ENCODE peak calls at places on chromosomes 12 and 14, in ten cellular contexts. One of them, this sample, is unnamed.
A peak's percentile ranks its signal among the peaks of the same experiment; 100 is the strongest.

GRCh38 chr12:67068204-67068731 is 200.9 kb upstream of the CAND1 start:
- DNase-seq in left ventricle myocardium inferior: no peak
- DNase-seq in fibroblast of lung: no peak
- DNase-seq in psoas muscle: no peak
- DNase-seq in heart left ventricle: no peak
- DNase-seq in colonic mucosa: peak; percentile 29
- DNase-seq in OCI-LY7: peak; percentile 5
- DNase-seq in prostate gland: no peak
- DNase-seq in tibial artery: no peak
- DNase-seq in ovary: peak; percentile 24
- DNase-seq in this sample: no peak

GRCh38 chr14:65092340-65092739 is 10.0 kb downstream of the MAX start:
- DNase-seq in left ventricle myocardium inferior: no peak
- DNase-seq in fibroblast of lung: no peak
- DNase-seq in psoas muscle: no peak
- DNase-seq in heart left ventricle: no peak
- DNase-seq in colonic mucosa: no peak
- DNase-seq in OCI-LY7: no peak
- DNase-seq in prostate gland: no peak
- DNase-seq in tibial artery: no peak
- DNase-seq in ovary: no peak
- DNase-seq in this sample: no peak

GRCh38 chr14:23640524-23641141 is 4.5 kb downstream of the DHRS2 start:
- DNase-seq in left ventricle myocardium inferior: peak; percentile 29
- DNase-seq in fibroblast of lung: peak; percentile 67
- DNase-seq in psoas muscle: peak; percentile 40
- DNase-seq in heart left ventricle: no peak
- DNase-seq in colonic mucosa: peak; percentile 47
- DNase-seq in OCI-LY7: no peak
- DNase-seq in prostate gland: peak; percentile 42
- DNase-seq in tibial artery: peak; percentile 28
- DNase-seq in ovary: peak; percentile 89
- DNase-seq in this sample: peak; percentile 52

GRCh38 chr12:80702889-80703605 is 4.4 kb upstream of the MYF6 start:
- DNase-seq in left ventricle myocardium inferior: no peak
- DNase-seq in fibroblast of lung: peak; percentile 85
- DNase-seq in psoas muscle: no peak
- DNase-seq in heart left ventricle: no peak
- DNase-seq in colonic mucosa: no peak
- DNase-seq in OCI-LY7: peak; percentile 3
- DNase-seq in prostate gland: no peak
- DNase-seq in tibial artery: no peak
- DNase-seq in ovary: no peak
- DNase-seq in this sample: no peak

GRCh38 chr12:47085815-47086252 is 6.1 kb upstream of the AMIGO2 start:
- DNase-seq in left ventricle myocardium inferior: no peak
- DNase-seq in fibroblast of lung: peak; percentile 39
- DNase-seq in psoas muscle: no peak
- DNase-seq in heart left ventricle: no peak
- DNase-seq in colonic mucosa: no peak
- DNase-seq in OCI-LY7: no peak
- DNase-seq in prostate gland: no peak
- DNase-seq in tibial artery: no peak
- DNase-seq in ovary: no peak
- DNase-seq in this sample: no peak

GRCh38 chr14:63632932-63633514 is 8.6 kb downstream of the WDR89 start:
- DNase-seq in left ventricle myocardium inferior: no peak
- DNase-seq in fibroblast of lung: peak; percentile 46
- DNase-seq in psoas muscle: no peak
- DNase-seq in heart left ventricle: no peak
- DNase-seq in colonic mucosa: no peak
- DNase-seq in OCI-LY7: peak; percentile 66
- DNase-seq in prostate gland: no peak
- DNase-seq in tibial artery: no peak
- DNase-seq in ovary: no peak
- DNase-seq in this sample: no peak

GRCh38 chr14:103059556-103059955 is 2.2 kb upstream of the CDC42BPB start:
- DNase-seq in left ventricle myocardium inferior: no peak
- DNase-seq in fibroblast of lung: no peak
- DNase-seq in psoas muscle: no peak
- DNase-seq in heart left ventricle: no peak
- DNase-seq in colonic mucosa: no peak
- DNase-seq in OCI-LY7: no peak
- DNase-seq in prostate gland: no peak
- DNase-seq in tibial artery: no peak
- DNase-seq in ovary: no peak
- DNase-seq in this sample: no peak

GRCh38 chr14:23408307-23408630 is 196 bp upstream of the MYH6 start:
- DNase-seq in left ventricle myocardium inferior: peak; percentile 31
- DNase-seq in fibroblast of lung: no peak
- DNase-seq in psoas muscle: no peak
- DNase-seq in heart left ventricle: no peak
- DNase-seq in colonic mucosa: no peak
- DNase-seq in OCI-LY7: no peak
- DNase-seq in prostate gland: no peak
- DNase-seq in tibial artery: no peak
- DNase-seq in ovary: no peak
- DNase-seq in this sample: no peak

GRCh38 chr12:48185181-48185919 is 1.9 kb downstream of the CCDC184 start:
- DNase-seq in left ventricle myocardium inferior: no peak
- DNase-seq in fibroblast of lung: no peak
- DNase-seq in psoas muscle: no peak
- DNase-seq in heart left ventricle: no peak
- DNase-seq in colonic mucosa: no peak
- DNase-seq in OCI-LY7: no peak
- DNase-seq in prostate gland: no peak
- DNase-seq in tibial artery: no peak
- DNase-seq in ovary: no peak
- DNase-seq in this sample: no peak

GRCh38 chr14:98445736-98446135 is 826.3 kb downstream of the BCL11B start:
- DNase-seq in left ventricle myocardium inferior: no peak
- DNase-seq in fibroblast of lung: no peak
- DNase-seq in psoas muscle: no peak
- DNase-seq in heart left ventricle: no peak
- DNase-seq in colonic mucosa: no peak
- DNase-seq in OCI-LY7: no peak
- DNase-seq in prostate gland: no peak
- DNase-seq in tibial artery: no peak
- DNase-seq in ovary: no peak
- DNase-seq in this sample: no peak

GRCh38 chr12:67534671-67535070 is 113.9 kb upstream of the DYRK2 start:
- DNase-seq in left ventricle myocardium inferior: peak; percentile 17
- DNase-seq in fibroblast of lung: peak; percentile 91
- DNase-seq in psoas muscle: no peak
- DNase-seq in heart left ventricle: no peak
- DNase-seq in colonic mucosa: no peak
- DNase-seq in OCI-LY7: no peak
- DNase-seq in prostate gland: no peak
- DNase-seq in tibial artery: no peak
- DNase-seq in ovary: peak; percentile 55
- DNase-seq in this sample: peak; percentile 7

GRCh38 chr14:102907303-102907844 is 15.1 kb upstream of the AMN start:
- DNase-seq in left ventricle myocardium inferior: no peak
- DNase-seq in fibroblast of lung: no peak
- DNase-seq in psoas muscle: no peak
- DNase-seq in heart left ventricle: no peak
- DNase-seq in colonic mucosa: no peak
- DNase-seq in OCI-LY7: no peak
- DNase-seq in prostate gland: no peak
- DNase-seq in tibial artery: no peak
- DNase-seq in ovary: no peak
- DNase-seq in this sample: no peak

GRCh38 chr12:26360062-26360461 is 164.7 kb downstream of the SSPN start:
- DNase-seq in left ventricle myocardium inferior: no peak
- DNase-seq in fibroblast of lung: no peak
- DNase-seq in psoas muscle: no peak
- DNase-seq in heart left ventricle: no peak
- DNase-seq in colonic mucosa: no peak
- DNase-seq in OCI-LY7: no peak
- DNase-seq in prostate gland: no peak
- DNase-seq in tibial artery: no peak
- DNase-seq in ovary: no peak
- DNase-seq in this sample: no peak

GRCh38 chr12:104589215-104589614 is 132.5 kb downstream of the CHST11 start:
- DNase-seq in left ventricle myocardium inferior: no peak
- DNase-seq in fibroblast of lung: no peak
- DNase-seq in psoas muscle: no peak
- DNase-seq in heart left ventricle: no peak
- DNase-seq in colonic mucosa: no peak
- DNase-seq in OCI-LY7: no peak
- DNase-seq in prostate gland: no peak
- DNase-seq in tibial artery: no peak
- DNase-seq in ovary: no peak
- DNase-seq in this sample: no peak

GRCh38 chr14:99681832-99682148 is 2.3 kb upstream of the CYP46A1 start:
- DNase-seq in left ventricle myocardium inferior: no peak
- DNase-seq in fibroblast of lung: no peak
- DNase-seq in psoas muscle: no peak
- DNase-seq in heart left ventricle: peak; percentile 11
- DNase-seq in colonic mucosa: no peak
- DNase-seq in OCI-LY7: no peak
- DNase-seq in prostate gland: no peak
- DNase-seq in tibial artery: no peak
- DNase-seq in ovary: peak; percentile 37
- DNase-seq in this sample: no peak

GRCh38 chr12:2864198-2864597 is 7.4 kb upstream of the TEX52 start:
- DNase-seq in left ventricle myocardium inferior: no peak
- DNase-seq in fibroblast of lung: no peak
- DNase-seq in psoas muscle: no peak
- DNase-seq in heart left ventricle: no peak
- DNase-seq in colonic mucosa: no peak
- DNase-seq in OCI-LY7: no peak
- DNase-seq in prostate gland: no peak
- DNase-seq in tibial artery: no peak
- DNase-seq in ovary: no peak
- DNase-seq in this sample: no peak

GRCh38 chr14:26216797-26217196 is 381.0 kb downstream of the NOVA1 start:
- DNase-seq in left ventricle myocardium inferior: no peak
- DNase-seq in fibroblast of lung: no peak
- DNase-seq in psoas muscle: no peak
- DNase-seq in heart left ventricle: no peak
- DNase-seq in colonic mucosa: no peak
- DNase-seq in OCI-LY7: no peak
- DNase-seq in prostate gland: no peak
- DNase-seq in tibial artery: no peak
- DNase-seq in ovary: no peak
- DNase-seq in this sample: no peak
- H3K4me1 ChIP-seq in left ventricle myocardium inferior: no peaks in the 10 kb centered on the region
- H3K4me1 ChIP-seq in fibroblast of lung: no peaks in the 10 kb centered on the region
- H3K4me1 ChIP-seq in psoas muscle: no peaks in the 10 kb centered on the region
- H3K4me1 ChIP-seq in heart left ventricle: no peaks in the 10 kb centered on the region
- H3K4me1 ChIP-seq in colonic mucosa: no peaks in the 10 kb centered on the region
- H3K4me1 ChIP-seq in OCI-LY7: no peaks in the 10 kb centered on the region
- H3K4me1 ChIP-seq in prostate gland: no peaks in the 10 kb centered on the region
- H3K4me1 ChIP-seq in tibial artery: no peaks in the 10 kb centered on the region
- H3K4me1 ChIP-seq in ovary: no peaks in the 10 kb centered on the region
- H3K4me1 ChIP-seq in this sample: no peaks in the 10 kb centered on the region

GRCh38 chr12:132926417-132926833 is 29.7 kb downstream of the ZNF605 start:
- DNase-seq in left ventricle myocardium inferior: no peak
- DNase-seq in fibroblast of lung: no peak
- DNase-seq in psoas muscle: no peak
- DNase-seq in heart left ventricle: no peak
- DNase-seq in colonic mucosa: no peak
- DNase-seq in OCI-LY7: no peak
- DNase-seq in prostate gland: no peak
- DNase-seq in tibial artery: no peak
- DNase-seq in ovary: no peak
- DNase-seq in this sample: no peak
- H3K36me3 ChIP-seq in left ventricle myocardium inferior: peaks cover 100% of the 10 kb centered on the region
- H3K36me3 ChIP-seq in fibroblast of lung: no peaks in the 10 kb centered on the region
- H3K36me3 ChIP-seq in psoas muscle: peaks cover 22% of the 10 kb centered on the region
- H3K36me3 ChIP-seq in heart left ventricle: peaks cover 13% of the 10 kb centered on the region
- H3K36me3 ChIP-seq in colonic mucosa: no peaks in the 10 kb centered on the region
- H3K36me3 ChIP-seq in OCI-LY7: no peaks in the 10 kb centered on the region
- H3K36me3 ChIP-seq in prostate gland: no peaks in the 10 kb centered on the region
- H3K36me3 ChIP-seq in tibial artery: peaks cover 64% of the 10 kb centered on the region
- H3K36me3 ChIP-seq in ovary: no peaks in the 10 kb centered on the region
- H3K36me3 ChIP-seq in this sample: peaks cover 73% of the 10 kb centered on the region

DNA sequence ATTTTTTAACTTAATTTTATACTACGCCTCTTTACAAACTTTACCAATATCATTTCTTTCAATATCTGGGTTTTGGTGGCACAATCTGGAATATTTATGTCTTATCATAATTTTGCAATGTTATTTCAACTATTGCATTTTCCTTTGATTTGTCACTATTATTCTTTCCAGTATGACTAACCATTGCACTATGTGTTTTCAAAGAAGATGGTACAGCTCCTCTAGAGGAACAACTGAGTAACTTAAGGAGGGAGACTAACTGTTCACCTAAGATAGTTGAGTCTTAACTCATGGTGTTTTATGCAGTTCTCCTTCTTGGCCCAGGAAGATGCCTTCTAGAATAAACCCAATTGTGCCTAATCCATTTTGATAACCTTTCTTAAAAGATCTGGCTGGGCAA is 60.5 kb upstream of the KIF21A start:
- DNase-seq in left ventricle myocardium inferior: no peak
- DNase-seq in fibroblast of lung: peak; percentile 48
- DNase-seq in psoas muscle: no peak
- DNase-seq in heart left ventricle: no peak
- DNase-seq in colonic mucosa: no peak
- DNase-seq in OCI-LY7: no peak
- DNase-seq in prostate gland: no peak
- DNase-seq in tibial artery: no peak
- DNase-seq in ovary: no peak
- DNase-seq in this sample: no peak
- TF ChIP-seq CTCF in left ventricle myocardium inferior: no peak
- TF ChIP-seq CTCF in fibroblast of lung: no peak
- TF ChIP-seq CTCF in psoas muscle: no peak
- TF ChIP-seq CTCF in heart left ventricle: no peak
- TF ChIP-seq CTCF in colonic mucosa: no peak
- TF ChIP-seq CTCF in OCI-LY7: no peak
- TF ChIP-seq CTCF in prostate gland: no peak
- TF ChIP-seq CTCF in tibial artery: no peak
- TF ChIP-seq CTCF in ovary: no peak
- TF ChIP-seq CTCF in this sample: no peak

DNA sequence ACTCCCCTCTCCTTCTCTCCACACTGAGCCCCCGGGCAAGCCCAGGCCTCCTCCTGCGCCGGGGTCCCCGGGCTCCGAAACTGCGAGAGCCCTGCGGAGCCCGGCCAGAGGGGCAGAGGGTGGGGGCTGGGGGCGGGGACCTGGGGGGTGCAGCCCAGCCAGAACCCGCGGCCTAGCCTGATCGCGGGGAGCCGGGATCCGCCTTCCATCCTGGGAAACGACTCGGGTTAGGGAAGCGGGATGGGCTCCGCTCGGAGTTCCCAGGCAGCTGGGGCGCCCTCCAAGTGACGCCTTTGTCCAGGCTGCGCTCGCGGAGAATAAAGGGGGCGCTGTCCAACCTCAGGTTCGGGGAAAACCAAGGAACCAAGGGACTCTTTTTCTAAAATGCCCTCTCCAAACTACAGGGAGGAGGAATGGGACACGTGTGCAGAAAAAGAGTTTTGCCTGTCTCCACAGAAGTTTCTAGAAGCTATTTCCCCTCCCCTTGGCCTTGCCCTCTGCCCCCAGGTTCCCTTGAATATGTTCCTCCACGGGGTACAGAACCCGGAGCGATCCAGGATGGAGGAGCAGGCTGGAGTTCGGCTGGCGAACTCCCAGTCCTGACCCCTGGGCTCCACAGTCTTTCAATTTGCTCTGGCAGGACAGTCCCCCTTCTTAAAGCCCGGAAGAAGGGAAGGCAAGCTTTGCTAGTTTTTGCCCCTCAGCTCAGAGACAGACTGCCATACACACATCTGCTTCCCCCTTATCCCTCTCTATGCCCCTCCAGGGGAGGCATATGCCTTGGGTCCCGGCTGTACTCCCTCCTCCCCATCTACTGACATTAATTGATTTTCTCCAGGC is 13.9 kb downstream of the NKX2-1 start:
- DNase-seq in left ventricle myocardium inferior: no peak
- DNase-seq in fibroblast of lung: no peak
- DNase-seq in psoas muscle: no peak
- DNase-seq in heart left ventricle: no peak
- DNase-seq in colonic mucosa: no peak
- DNase-seq in OCI-LY7: no peak
- DNase-seq in prostate gland: no peak
- DNase-seq in tibial artery: no peak
- DNase-seq in ovary: no peak
- DNase-seq in this sample: no peak
- H3K4me1 ChIP-seq in left ventricle myocardium inferior: peaks cover 21% of the 10 kb centered on the region
- H3K4me1 ChIP-seq in fibroblast of lung: no peaks in the 10 kb centered on the region
- H3K4me1 ChIP-seq in psoas muscle: peaks cover 5% of the 10 kb centered on the region
- H3K4me1 ChIP-seq in heart left ventricle: peaks cover 7% of the 10 kb centered on the region
- H3K4me1 ChIP-seq in colonic mucosa: no peaks in the 10 kb centered on the region
- H3K4me1 ChIP-seq in OCI-LY7: no peaks in the 10 kb centered on the region
- H3K4me1 ChIP-seq in prostate gland: no peaks in the 10 kb centered on the region
- H3K4me1 ChIP-seq in tibial artery: no peaks in the 10 kb centered on the region
- H3K4me1 ChIP-seq in ovary: no peaks in the 10 kb centered on the region
- H3K4me1 ChIP-seq in this sample: peaks cover 5% of the 10 kb centered on the region

This sample was measured in heart right ventricle.